ENCODE peak calls at places on chromosomes 11 and 22, in four cellular contexts. One of them, this sample, is unnamed.

GRCh38 chr11:111846063-111846462 is 25.3 kb downstream of the ALG9 start:
- DNase-seq in pons: no peak
- DNase-seq in Ammon's horn: no peak
- DNase-seq in lung microvascular endothelial cell: peak
- DNase-seq in this sample: no peak

GRCh38 chr22:30159561-30160353 is 79.5 kb downstream of the HORMAD2 start:
- DNase-seq in pons: peak
- DNase-seq in Ammon's horn: peak
- DNase-seq in lung microvascular endothelial cell: peak
- DNase-seq in this sample: peak

GRCh38 chr11:113908107-113908506 is 3.5 kb downstream of the HTR3B start:
- DNase-seq in pons: no peak
- DNase-seq in Ammon's horn: no peak
- DNase-seq in lung microvascular endothelial cell: no peak
- DNase-seq in this sample: no peak

GRCh38 chr11:67376873-67377808 is 3.7 kb upstream of the CLCF1 start:
- DNase-seq in pons: no peak
- DNase-seq in Ammon's horn: no peak
- DNase-seq in lung microvascular endothelial cell: no peak
- DNase-seq in this sample: no peak

GRCh38 chr11:61140416-61140815 is 20.8 kb downstream of the VPS37C start:
- DNase-seq in pons: no peak
- DNase-seq in Ammon's horn: no peak
- DNase-seq in lung microvascular endothelial cell: no peak
- DNase-seq in this sample: no peak

GRCh38 chr11:279966-280761 is 2.0 kb downstream of the NLRP6 start:
- DNase-seq in pons: no peak
- DNase-seq in Ammon's horn: no peak
- DNase-seq in lung microvascular endothelial cell: peak
- DNase-seq in this sample: no peak

GRCh38 chr11:12717851-12718291 is 43.6 kb downstream of the TEAD1 start:
- DNase-seq in pons: no peak
- DNase-seq in Ammon's horn: no peak
- DNase-seq in lung microvascular endothelial cell: no peak
- DNase-seq in this sample: no peak

GRCh38 chr11:130592056-130592455 is 143.6 kb downstream of the ADAMTS15 start:
- DNase-seq in pons: peak
- DNase-seq in Ammon's horn: no peak
- DNase-seq in lung microvascular endothelial cell: peak
- DNase-seq in this sample: peak

GRCh38 chr11:106302416-106302815 is 225.0 kb downstream of the AASDHPPT start:
- DNase-seq in pons: no peak
- DNase-seq in Ammon's horn: no peak
- DNase-seq in lung microvascular endothelial cell: no peak
- DNase-seq in this sample: no peak

GRCh38 chr11:101022256-101022655 is 107.4 kb downstream of the PGR start:
- DNase-seq in pons: no peak
- DNase-seq in Ammon's horn: no peak
- DNase-seq in lung microvascular endothelial cell: peak
- DNase-seq in this sample: no peak

GRCh38 chr22:35684270-35684700 is 33.4 kb upstream of the APOL5 start:
- DNase-seq in pons: peak
- DNase-seq in Ammon's horn: peak
- DNase-seq in lung microvascular endothelial cell: peak
- DNase-seq in this sample: peak

GRCh38 chr11:119361056-119361787 is 14.7 kb upstream of the MFRP start:
- DNase-seq in pons: no peak
- DNase-seq in Ammon's horn: no peak
- DNase-seq in lung microvascular endothelial cell: no peak
- DNase-seq in this sample: no peak

This sample was measured in foreskin melanocyte.